ENCODE peak calls at places on chromosomes 2 and 18, in six cellular contexts. One of them, this sample, is unnamed.

GRCh38 chr2:109382236-109382930 is 231.4 kb downstream of the SEPTIN10 start:
- DNase-seq in ascending aorta: peak
- DNase-seq in GM12865: no peak
- DNase-seq in HCT116: no peak
- DNase-seq in NT2/D1: no peak
- DNase-seq in cardiac fibroblast: no peak
- DNase-seq in this sample: no peak

GRCh38 chr2:122563781-122564180 is 808.3 kb downstream of the TSN start:
- DNase-seq in cardiac fibroblast: no peak
- DNase-seq in HCT116: no peak
- DNase-seq in ascending aorta: no peak
- DNase-seq in NT2/D1: no peak
- DNase-seq in GM12865: no peak
- DNase-seq in this sample: no peak

GRCh38 chr2:241137276-241138190 is 11.7 kb downstream of the PASK start:
- DNase-seq in GM12865: no peak
- DNase-seq in HCT116: no peak
- DNase-seq in ascending aorta: no peak
- DNase-seq in NT2/D1: no peak
- DNase-seq in cardiac fibroblast: no peak
- DNase-seq in this sample: no peak

GRCh38 chr2:19351914-19352697 is 6.3 kb downstream of the OSR1 start:
- DNase-seq in ascending aorta: peak
- DNase-seq in HCT116: no peak
- DNase-seq in NT2/D1: no peak
- DNase-seq in GM12865: no peak
- DNase-seq in cardiac fibroblast: no peak
- DNase-seq in this sample: peak

GRCh38 chr2:146108993-146109392 is 1589.1 kb upstream of the ZEB2 start:
- DNase-seq in NT2/D1: no peak
- DNase-seq in cardiac fibroblast: peak
- DNase-seq in HCT116: no peak
- DNase-seq in ascending aorta: no peak
- DNase-seq in GM12865: no peak
- DNase-seq in this sample: no peak

GRCh38 chr18:68662779-68663178 is 52.1 kb downstream of the TMX3 start:
- DNase-seq in GM12865: no peak
- DNase-seq in cardiac fibroblast: peak
- DNase-seq in HCT116: no peak
- DNase-seq in NT2/D1: no peak
- DNase-seq in ascending aorta: no peak
- DNase-seq in this sample: peak

GRCh38 chr2:189022492-189022891 is 48.3 kb downstream of the COL3A1 start:
- DNase-seq in cardiac fibroblast: peak
- DNase-seq in HCT116: no peak
- DNase-seq in ascending aorta: no peak
- DNase-seq in GM12865: no peak
- DNase-seq in NT2/D1: no peak
- DNase-seq in this sample: peak

GRCh38 chr2:19790291-19790690 is 111.5 kb downstream of the TTC32 start:
- DNase-seq in GM12865: no peak
- DNase-seq in HCT116: no peak
- DNase-seq in NT2/D1: no peak
- DNase-seq in cardiac fibroblast: no peak
- DNase-seq in ascending aorta: peak
- DNase-seq in this sample: no peak

GRCh38 chr18:55587341-55588000 is 521 bp downstream of the TCF4 start:
- DNase-seq in NT2/D1: no peak
- DNase-seq in GM12865: peak
- DNase-seq in ascending aorta: no peak
- DNase-seq in HCT116: no peak
- DNase-seq in cardiac fibroblast: peak
- DNase-seq in this sample: peak

GRCh38 chr2:241990466-241990865 is 120.9 kb downstream of the RTP5 start:
- DNase-seq in NT2/D1: no peak
- DNase-seq in cardiac fibroblast: no peak
- DNase-seq in ascending aorta: peak
- DNase-seq in GM12865: no peak
- DNase-seq in HCT116: no peak
- DNase-seq in this sample: no peak

GRCh38 chr2:217839073-217839749 is 163.6 kb downstream of the TNS1 start:
- DNase-seq in HCT116: no peak
- DNase-seq in cardiac fibroblast: no peak
- DNase-seq in ascending aorta: no peak
- DNase-seq in GM12865: no peak
- DNase-seq in NT2/D1: no peak
- DNase-seq in this sample: no peak

GRCh38 chr2:7189106-7189505 is 271.9 kb downstream of the RNF144A start:
- DNase-seq in cardiac fibroblast: no peak
- DNase-seq in GM12865: no peak
- DNase-seq in ascending aorta: no peak
- DNase-seq in HCT116: no peak
- DNase-seq in NT2/D1: no peak
- DNase-seq in this sample: no peak

GRCh38 chr2:240139666-240140393 is 628 bp downstream of the OTOS start:
- DNase-seq in GM12865: no peak
- DNase-seq in HCT116: no peak
- DNase-seq in NT2/D1: peak
- DNase-seq in ascending aorta: peak
- DNase-seq in cardiac fibroblast: no peak
- DNase-seq in this sample: no peak

GRCh38 chr2:225660262-225661091 is 261.0 kb downstream of the NYAP2 start:
- DNase-seq in NT2/D1: peak
- DNase-seq in GM12865: peak
- DNase-seq in HCT116: peak
- DNase-seq in ascending aorta: peak
- DNase-seq in cardiac fibroblast: peak
- DNase-seq in this sample: peak

GRCh38 chr2:239441261-239441701 is 40.5 kb upstream of the HDAC4 start:
- DNase-seq in ascending aorta: no peak
- DNase-seq in HCT116: no peak
- DNase-seq in cardiac fibroblast: no peak
- DNase-seq in NT2/D1: no peak
- DNase-seq in GM12865: no peak
- DNase-seq in this sample: no peak

GRCh38 chr2:177667626-177668025 is 275.1 kb downstream of the AGPS start:
- DNase-seq in GM12865: no peak
- DNase-seq in cardiac fibroblast: peak
- DNase-seq in NT2/D1: no peak
- DNase-seq in HCT116: no peak
- DNase-seq in ascending aorta: no peak
- DNase-seq in this sample: no peak

GRCh38 chr2:132670104-132670960 is at the start of gene LYPD1:
- DNase-seq in HCT116: no peak
- DNase-seq in NT2/D1: no peak
- DNase-seq in GM12865: no peak
- DNase-seq in ascending aorta: no peak
- DNase-seq in cardiac fibroblast: no peak
- DNase-seq in this sample: peak
- H3K4me3 ChIP-seq in HCT116: peak
- H3K4me3 ChIP-seq in NT2/D1: peak
- H3K4me3 ChIP-seq in GM12865: no peak
- H3K4me3 ChIP-seq in ascending aorta: peak
- H3K4me3 ChIP-seq in cardiac fibroblast: peak
- H3K4me3 ChIP-seq in this sample: peak

DNA sequence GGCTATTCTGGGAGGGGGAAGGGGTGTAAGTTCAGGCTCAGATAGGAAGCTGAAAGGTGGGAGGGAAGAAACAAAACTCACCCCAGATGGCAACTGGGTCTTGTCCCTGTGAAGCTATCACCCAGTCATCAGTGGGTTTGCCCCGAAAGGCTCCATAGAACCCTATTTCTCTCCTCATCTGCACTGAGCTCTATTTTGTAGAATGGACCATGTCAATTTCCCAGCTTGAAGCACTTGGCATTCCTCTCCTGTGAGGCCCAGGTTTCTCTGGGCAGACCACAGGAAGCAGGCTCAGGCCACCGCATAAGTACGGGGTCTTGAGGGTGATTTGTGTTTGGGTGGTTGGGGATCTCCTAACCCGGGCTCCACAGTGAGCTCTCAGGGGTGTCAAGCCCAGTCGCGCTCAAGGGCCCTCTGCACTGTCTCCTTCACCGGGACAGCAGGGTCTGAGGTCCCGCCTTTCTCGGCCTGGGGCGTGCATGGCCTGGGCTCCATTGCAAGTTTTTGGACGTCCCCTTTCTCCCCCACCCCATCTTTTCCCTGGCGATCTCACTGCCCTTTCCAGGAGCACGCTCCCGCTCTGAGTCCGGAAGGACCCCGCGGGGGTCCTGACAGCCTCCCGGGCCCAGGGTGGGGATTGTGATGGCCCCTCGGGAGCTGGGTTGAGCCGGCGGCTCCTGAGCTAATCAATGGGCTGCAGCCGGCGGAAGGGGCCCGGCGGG is 27.3 kb upstream of the NOTO start:
- DNase-seq in cardiac fibroblast: no peak
- DNase-seq in ascending aorta: no peak
- DNase-seq in NT2/D1: no peak
- DNase-seq in GM12865: no peak
- DNase-seq in HCT116: no peak
- DNase-seq in this sample: no peak
- H3K4me3 ChIP-seq in cardiac fibroblast: peak
- H3K4me3 ChIP-seq in ascending aorta: peak
- H3K4me3 ChIP-seq in NT2/D1: peak
- H3K4me3 ChIP-seq in GM12865: no peak
- H3K4me3 ChIP-seq in HCT116: no peak
- H3K4me3 ChIP-seq in this sample: peak

GRCh38 chr2:24903527-24904103 is 16.4 kb downstream of the ADCY3 start:
- DNase-seq in NT2/D1: no peak
- DNase-seq in HCT116: no peak
- DNase-seq in cardiac fibroblast: no peak
- DNase-seq in GM12865: no peak
- DNase-seq in ascending aorta: no peak
- DNase-seq in this sample: no peak

GRCh38 chr2:24899361-24899760 is 20.7 kb downstream of the ADCY3 start:
- DNase-seq in GM12865: no peak
- DNase-seq in NT2/D1: no peak
- DNase-seq in cardiac fibroblast: no peak
- DNase-seq in HCT116: no peak
- DNase-seq in ascending aorta: no peak
- DNase-seq in this sample: no peak

GRCh38 chr2:24894750-24895149 is 25.3 kb downstream of the ADCY3 start:
- DNase-seq in NT2/D1: no peak
- DNase-seq in ascending aorta: no peak
- DNase-seq in cardiac fibroblast: no peak
- DNase-seq in GM12865: no peak
- DNase-seq in HCT116: no peak
- DNase-seq in this sample: no peak

GRCh38 chr2:24893934-24894333 is 26.1 kb downstream of the ADCY3 start:
- DNase-seq in ascending aorta: no peak
- DNase-seq in NT2/D1: no peak
- DNase-seq in GM12865: no peak
- DNase-seq in cardiac fibroblast: peak
- DNase-seq in HCT116: no peak
- DNase-seq in this sample: no peak

GRCh38 chr2:24898122-24899109 is 21.6 kb downstream of the ADCY3 start:
- DNase-seq in ascending aorta: no peak
- DNase-seq in HCT116: no peak
- DNase-seq in cardiac fibroblast: no peak
- DNase-seq in GM12865: no peak
- DNase-seq in NT2/D1: no peak
- DNase-seq in this sample: no peak
- H3K4me3 ChIP-seq in ascending aorta: no peak
- H3K4me3 ChIP-seq in HCT116: no peak
- H3K4me3 ChIP-seq in cardiac fibroblast: no peak
- H3K4me3 ChIP-seq in GM12865: no peak
- H3K4me3 ChIP-seq in NT2/D1: no peak
- H3K4me3 ChIP-seq in this sample: no peak

DNA sequence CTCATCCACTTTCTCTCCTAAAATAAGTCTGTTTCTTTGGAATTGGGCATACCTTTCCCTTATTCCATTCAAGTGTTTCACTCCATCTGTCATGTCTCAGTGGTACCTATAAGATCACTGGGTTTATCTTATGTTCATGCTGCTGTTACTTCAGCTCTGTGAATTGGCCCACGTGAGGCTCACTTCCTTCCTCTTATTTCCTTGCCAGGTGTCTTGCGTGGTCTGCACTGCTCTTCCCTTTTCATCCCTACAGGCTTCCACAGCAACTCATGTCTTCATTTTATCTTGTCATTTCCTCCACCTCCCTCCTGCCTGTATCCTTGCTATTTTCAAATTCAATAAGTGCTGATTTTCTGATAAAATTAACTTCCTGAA is 159.1 kb upstream of the ALPP start:
- DNase-seq in ascending aorta: no peak
- DNase-seq in cardiac fibroblast: no peak
- DNase-seq in GM12865: no peak
- DNase-seq in HCT116: no peak
- DNase-seq in NT2/D1: no peak
- DNase-seq in this sample: no peak
- H3K4me3 ChIP-seq in ascending aorta: no peak
- H3K4me3 ChIP-seq in cardiac fibroblast: no peak
- H3K4me3 ChIP-seq in GM12865: no peak
- H3K4me3 ChIP-seq in HCT116: no peak
- H3K4me3 ChIP-seq in NT2/D1: no peak
- H3K4me3 ChIP-seq in this sample: no peak

DNA sequence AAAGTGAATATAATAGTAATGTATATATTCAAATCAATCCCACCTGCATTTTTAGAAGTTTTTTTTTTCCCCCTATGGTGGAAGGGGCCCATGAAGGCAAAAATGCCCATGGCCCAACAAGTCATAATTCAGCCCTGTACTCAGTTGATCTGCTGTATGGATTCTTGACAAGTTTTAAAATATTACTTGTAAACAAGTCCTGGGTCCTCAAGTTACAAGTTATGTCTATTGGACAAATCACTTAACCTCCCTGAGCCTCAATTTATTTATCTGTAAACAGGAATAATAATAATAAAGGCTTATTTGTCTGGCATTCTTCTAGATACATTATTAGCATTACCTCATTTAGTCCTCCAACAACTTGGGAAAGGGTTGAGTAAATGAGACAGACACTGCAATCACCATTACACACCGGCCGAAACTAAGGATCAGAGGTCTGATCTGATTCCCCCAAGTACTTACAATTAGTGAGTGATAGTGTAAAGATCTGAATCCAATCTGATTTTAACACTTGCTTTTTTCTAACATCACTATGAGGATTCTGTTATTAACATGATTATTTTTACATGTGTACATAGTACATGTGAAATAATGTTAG is 66.1 kb downstream of the PDE1A start:
- DNase-seq in GM12865: no peak
- DNase-seq in ascending aorta: no peak
- DNase-seq in HCT116: no peak
- DNase-seq in NT2/D1: no peak
- DNase-seq in cardiac fibroblast: no peak
- DNase-seq in this sample: no peak
- H3K4me3 ChIP-seq in GM12865: no peak
- H3K4me3 ChIP-seq in ascending aorta: peak
- H3K4me3 ChIP-seq in HCT116: no peak
- H3K4me3 ChIP-seq in NT2/D1: no peak
- H3K4me3 ChIP-seq in cardiac fibroblast: no peak
- H3K4me3 ChIP-seq in this sample: no peak

GRCh38 chr2:143934170-143934912 is 585.6 kb downstream of the ZEB2 start:
- DNase-seq in HCT116: no peak
- DNase-seq in cardiac fibroblast: no peak
- DNase-seq in GM12865: no peak
- DNase-seq in ascending aorta: no peak
- DNase-seq in NT2/D1: no peak
- DNase-seq in this sample: no peak
- H3K4me3 ChIP-seq in HCT116: no peak
- H3K4me3 ChIP-seq in cardiac fibroblast: no peak
- H3K4me3 ChIP-seq in GM12865: no peak
- H3K4me3 ChIP-seq in ascending aorta: no peak
- H3K4me3 ChIP-seq in NT2/D1: no peak
- H3K4me3 ChIP-seq in this sample: no peak

GRCh38 chr18:57819671-57820460 is 16.8 kb upstream of the ATP8B1 start:
- DNase-seq in ascending aorta: peak
- DNase-seq in NT2/D1: no peak
- DNase-seq in HCT116: peak
- DNase-seq in cardiac fibroblast: peak
- DNase-seq in GM12865: peak
- DNase-seq in this sample: peak
- H3K4me3 ChIP-seq in ascending aorta: no peak
- H3K4me3 ChIP-seq in NT2/D1: no peak
- H3K4me3 ChIP-seq in HCT116: no peak
- H3K4me3 ChIP-seq in cardiac fibroblast: no peak
- H3K4me3 ChIP-seq in GM12865: no peak
- H3K4me3 ChIP-seq in this sample: no peak